ENCODE peak calls at places on chromosome 13, in ten cellular contexts. K is HL-60, E is lower lobe of right lung, D is heart left ventricle, B is astrocyte of the spinal cord, W is ovary, X is mucosa of descending colon, O is Peyer's patch, A is BE2C, Q is A549. M is an unnamed sample.

GRCh38 chr13:46668302-46668720 is 115.3 kb downstream of the LRCH1 start:
- DNase-seq in K (peak), E (no peak), D (peak), B (peak), W (no peak), X (peak), O (no peak), A (no peak), Q (no peak), M (peak)

GRCh38 chr13:30253830-30254229 is 53.5 kb downstream of the KATNAL1 start:
- DNase-seq in K (no peak), E (no peak), D (no peak), B (peak), W (no peak), X (no peak), O (no peak), A (no peak), Q (no peak), M (no peak)

GRCh38 chr13:103140001-103140671 is 73.9 kb upstream of the SLC10A2 start:
- DNase-seq in K (peak), E (no peak), D (no peak), B (peak), W (no peak), X (peak), O (no peak), A (peak), Q (peak), M (peak)

GRCh38 chr13:20136781-20137703 is 23.8 kb downstream of the GJA3 start:
- DNase-seq in K (no peak), E (no peak), D (no peak), B (no peak), W (no peak), X (peak), O (no peak), A (peak), Q (peak), M (peak)

GRCh38 chr13:75478659-75479058 is 3.3 kb downstream of the TBC1D4 start:
- DNase-seq in K (no peak), E (no peak), D (no peak), B (no peak), W (no peak), X (no peak), O (no peak), A (no peak), Q (no peak), M (no peak)

GRCh38 chr13:71483733-71484132 is 383.3 kb downstream of the DACH1 start:
- DNase-seq in K (no peak), E (no peak), D (no peak), B (no peak), W (no peak), X (no peak), O (no peak), A (no peak), Q (no peak), M (no peak)

GRCh38 chr13:41017153-41017552 is 2.0 kb downstream of the ELF1 start:
- DNase-seq in K (no peak), E (no peak), D (no peak), B (no peak), W (no peak), X (peak), O (peak), A (no peak), Q (no peak), M (no peak)

GRCh38 chr13:25899952-25900351 is 151.9 kb downstream of the SHISA2 start:
- DNase-seq in K (no peak), E (no peak), D (no peak), B (no peak), W (no peak), X (no peak), O (no peak), A (no peak), Q (no peak), M (no peak)

GRCh38 chr13:110419391-110419791 is 112.3 kb downstream of the COL4A2 start:
- DNase-seq in K (no peak), E (no peak), D (no peak), B (peak), W (no peak), X (no peak), O (no peak), A (no peak), Q (peak), M (no peak)

GRCh38 chr13:94542917-94543316 is 53.0 kb downstream of the TGDS start:
- DNase-seq in K (no peak), E (no peak), D (no peak), B (no peak), W (no peak), X (no peak), O (no peak), A (peak), Q (no peak), M (no peak)

GRCh38 chr13:31521466-31521865 is 217.9 kb upstream of the RXFP2 start:
- DNase-seq in K (no peak), E (no peak), D (no peak), B (no peak), W (no peak), X (no peak), O (no peak), A (no peak), Q (no peak), M (peak)

GRCh38 chr13:54636231-54636630 is 1607.6 kb downstream of the OLFM4 start:
- DNase-seq in K (no peak), E (no peak), D (no peak), B (no peak), W (no peak), X (no peak), O (no peak), A (no peak), Q (no peak), M (no peak)

GRCh38 chr13:113959198-113959597 is 14.7 kb downstream of the C13orf46 start:
- DNase-seq in K (no peak), E (no peak), D (no peak), B (no peak), W (no peak), X (no peak), O (no peak), A (no peak), Q (no peak), M (peak)

GRCh38 chr13:76973920-76974617 is 17.8 kb upstream of the CLN5 start:
- DNase-seq in K (no peak), E (no peak), D (no peak), B (no peak), W (no peak), X (no peak), O (no peak), A (no peak), Q (no peak), M (no peak)

GRCh38 chr13:99659234-99659633 is 158.0 kb downstream of the TM9SF2 start:
- DNase-seq in K (no peak), E (no peak), D (no peak), B (no peak), W (no peak), X (no peak), O (no peak), A (no peak), Q (no peak), M (no peak)

GRCh38 chr13:43838909-43839308 is 40.6 kb downstream of the CCDC122 start:
- DNase-seq in K (no peak), E (no peak), D (no peak), B (no peak), W (no peak), X (no peak), O (no peak), A (no peak), Q (no peak), M (no peak)

GRCh38 chr13:114200673-114201005 is 21.6 kb downstream of the CFAP97D2 start:
- DNase-seq in K (no peak), E (no peak), D (no peak), B (peak), W (no peak), X (no peak), O (no peak), A (no peak), Q (no peak), M (peak)

GRCh38 chr13:73938375-73939070 is 195.7 kb downstream of the KLF12 start:
- DNase-seq in K (no peak), E (no peak), D (no peak), B (peak), W (no peak), X (no peak), O (no peak), A (no peak), Q (peak), M (peak)

GRCh38 chr13:111253334-111253872 is 67.0 kb upstream of the TEX29 start:
- DNase-seq in K (no peak), E (no peak), D (no peak), B (no peak), W (no peak), X (no peak), O (no peak), A (no peak), Q (no peak), M (peak)

GRCh38 chr13:34805347-34805746 is 136.7 kb upstream of the NBEA start:
- DNase-seq in K (no peak), E (no peak), D (no peak), B (no peak), W (no peak), X (no peak), O (no peak), A (no peak), Q (no peak), M (no peak)

GRCh38 chr13:38564751-38565150 is 122.1 kb upstream of the FREM2 start:
- DNase-seq in K (no peak), E (no peak), D (no peak), B (no peak), W (no peak), X (no peak), O (no peak), A (no peak), Q (no peak), M (no peak)

GRCh38 chr13:94119360-94119936 is 360.0 kb downstream of the DCT start:
- DNase-seq in K (no peak), E (peak), D (no peak), B (no peak), W (no peak), X (peak), O (no peak), A (no peak), Q (no peak), M (no peak)

GRCh38 chr13:111505175-111505777 is 184.8 kb downstream of the TEX29 start:
- DNase-seq in K (no peak), E (no peak), D (no peak), B (no peak), W (no peak), X (no peak), O (no peak), A (no peak), Q (peak), M (no peak)

GRCh38 chr13:110640591-110641029 is 25.3 kb downstream of the NAXD start:
- DNase-seq in K (no peak), E (no peak), D (peak), B (peak), W (peak), X (no peak), O (no peak), A (peak), Q (no peak), M (peak)

GRCh38 chr13:78060966-78061365 is 142.3 kb upstream of the EDNRB start:
- DNase-seq in K (no peak), E (no peak), D (no peak), B (no peak), W (no peak), X (no peak), O (no peak), A (peak), Q (no peak), M (no peak)

GRCh38 chr13:109346060-109346459 is 440.3 kb downstream of the IRS2 start:
- DNase-seq in K (no peak), E (no peak), D (no peak), B (no peak), W (no peak), X (no peak), O (no peak), A (peak), Q (no peak), M (no peak)

GRCh38 chr13:112622375-112622774 is 34.4 kb upstream of the TUBGCP3 start:
- DNase-seq in K (no peak), E (no peak), D (no peak), B (no peak), W (no peak), X (no peak), O (no peak), A (no peak), Q (no peak), M (no peak)

GRCh38 chr13:56861472-56861871 is 279.2 kb upstream of the PRR20A start:
- DNase-seq in K (no peak), E (no peak), D (no peak), B (peak), W (no peak), X (no peak), O (no peak), A (no peak), Q (no peak), M (no peak)

GRCh38 chr13:53105881-53106280 is 77.3 kb downstream of the OLFM4 start:
- DNase-seq in K (no peak), E (no peak), D (no peak), B (no peak), W (no peak), X (no peak), O (no peak), A (no peak), Q (no peak), M (no peak)

GRCh38 chr13:97221989-97222700 is at the start of gene MBNL2:
- DNase-seq in K (no peak), E (peak), D (peak), B (peak), W (peak), X (peak), O (peak), A (peak), Q (peak), M (peak)

GRCh38 chr13:97222934-97223710 is 989 bp downstream of the MBNL2 start:
- DNase-seq in K (no peak), E (no peak), D (no peak), B (no peak), W (no peak), X (no peak), O (no peak), A (no peak), Q (no peak), M (no peak)

GRCh38 chr13:97225533-97225932 is 3.4 kb downstream of the MBNL2 start:
- DNase-seq in K (no peak), E (no peak), D (no peak), B (no peak), W (no peak), X (no peak), O (no peak), A (no peak), Q (no peak), M (no peak)

GRCh38 chr13:97224544-97225324 is 2.6 kb downstream of the MBNL2 start:
- DNase-seq in K (no peak), E (no peak), D (no peak), B (peak), W (no peak), X (peak), O (no peak), A (no peak), Q (no peak), M (peak)

GRCh38 chr13:97223711-97224461 is 1.8 kb downstream of the MBNL2 start:
- DNase-seq in K (no peak), E (no peak), D (no peak), B (peak), W (peak), X (peak), O (peak), A (peak), Q (peak), M (peak)
- H3K4me3 ChIP-seq in K (no peak), E (peak), D (peak), B (peak), W (peak), X (no peak), O (peak), A (peak), Q (peak), M (peak)

GRCh38 chr13:62356977-62357376 is 941.3 kb upstream of the PCDH20 start:
- DNase-seq in K (no peak), E (no peak), D (no peak), B (peak), W (no peak), X (no peak), O (no peak), A (no peak), Q (no peak), M (no peak)

GRCh38 chr13:62360609-62361008 is 945.0 kb upstream of the PCDH20 start:
- DNase-seq in K (no peak), E (no peak), D (no peak), B (no peak), W (no peak), X (no peak), O (no peak), A (no peak), Q (no peak), M (no peak)

GRCh38 chr13:62358646-62358932 is 942.9 kb upstream of the PCDH20 start:
- DNase-seq in K (no peak), E (no peak), D (no peak), B (no peak), W (no peak), X (no peak), O (no peak), A (no peak), Q (no peak), M (no peak)

DNA sequence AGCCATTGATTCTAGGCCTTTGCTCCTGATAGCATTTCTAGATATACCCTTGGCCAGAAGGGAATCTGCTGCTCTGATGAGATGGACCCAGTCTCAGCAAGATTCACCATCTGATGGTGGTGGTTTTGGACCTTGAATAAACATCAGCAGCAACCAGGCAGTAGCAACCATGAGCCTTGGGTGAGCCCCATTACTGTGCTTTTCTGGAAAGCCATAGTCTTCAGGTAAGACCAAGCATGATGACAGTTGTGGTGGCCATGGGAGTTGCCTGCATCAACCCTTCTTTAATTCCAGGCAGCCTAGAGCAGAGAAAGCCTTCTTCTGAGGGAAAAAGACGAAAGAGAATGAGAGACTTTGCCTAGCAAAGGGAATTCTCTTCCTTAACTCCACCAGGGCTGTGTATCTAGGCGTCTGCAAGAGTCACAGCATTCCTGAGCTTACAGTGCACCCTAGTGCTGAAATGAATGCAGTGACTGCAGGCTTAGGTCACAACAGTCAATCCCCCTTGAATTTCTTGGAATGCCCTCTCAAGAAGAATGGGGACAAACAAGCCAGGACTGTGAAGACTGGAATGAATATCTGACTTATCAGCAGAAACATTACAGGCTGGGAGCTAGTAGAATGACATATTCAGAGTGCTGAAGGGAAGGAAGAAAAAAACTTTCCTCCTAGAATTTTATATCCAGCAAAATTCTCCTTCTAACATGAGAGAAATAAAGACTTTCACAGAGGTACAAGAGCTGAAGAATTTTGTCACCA is 942.4 kb upstream of the PCDH20 start:
- DNase-seq in K (peak), E (no peak), D (no peak), B (peak), W (no peak), X (no peak), O (no peak), A (peak), Q (peak), M (peak)
- TF ChIP-seq CTCF in K (peak), E (no peak), D (no peak), B (peak), W (no peak), X (no peak), O (no peak), A (peak), Q (peak), M (peak)

DNA sequence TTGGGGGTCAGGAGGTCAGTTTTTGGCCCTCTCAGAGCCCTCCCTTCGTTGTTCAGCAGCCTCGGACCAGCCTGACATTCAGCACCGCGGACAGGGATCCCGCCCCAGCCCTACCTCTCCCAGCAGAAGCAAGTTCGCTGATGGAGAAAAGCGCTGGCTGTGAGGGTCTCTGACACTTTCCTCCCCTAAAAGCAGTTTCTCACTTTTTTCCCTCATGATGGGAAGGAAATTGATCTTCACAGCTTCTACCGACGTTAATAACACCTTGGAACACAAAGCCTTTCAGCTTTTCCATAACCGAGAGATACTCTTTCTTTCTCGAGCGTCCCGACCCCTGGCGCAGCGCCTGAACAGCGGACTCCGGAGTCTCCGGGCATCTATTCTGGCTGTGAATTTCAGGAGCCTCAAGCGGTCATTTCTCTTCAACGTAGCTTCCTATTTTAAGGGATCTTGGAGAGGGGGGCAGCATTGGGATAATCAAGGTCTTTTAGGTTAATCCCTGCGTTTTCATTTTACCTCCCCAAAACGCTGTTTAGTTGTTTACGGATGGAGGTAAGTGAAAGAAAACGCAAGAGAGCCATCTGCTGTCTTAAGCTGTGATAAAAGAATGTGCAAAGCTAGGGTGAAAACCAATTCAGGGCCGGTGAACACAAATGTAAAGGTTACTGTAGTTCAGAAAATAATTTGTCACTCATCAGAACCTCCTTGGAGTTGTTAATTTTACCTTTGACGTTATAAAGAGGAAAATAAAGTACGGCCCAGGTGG is 467.2 kb downstream of the ITGBL1 start:
- DNase-seq in K (no peak), E (no peak), D (peak), B (peak), W (no peak), X (no peak), O (no peak), A (peak), Q (no peak), M (peak)
- H3K4me3 ChIP-seq in K (no peak), E (no peak), D (no peak), B (peak), W (no peak), X (no peak), O (no peak), A (peak), Q (no peak), M (peak)

GRCh38 chr13:51769455-51770127 is 34.4 kb downstream of the DHRS12 start:
- DNase-seq in K (no peak), E (no peak), D (no peak), B (no peak), W (no peak), X (no peak), O (no peak), A (no peak), Q (no peak), M (no peak)

GRCh38 chr13:51767100-51767499 is 36.9 kb downstream of the DHRS12 start:
- DNase-seq in K (no peak), E (no peak), D (no peak), B (no peak), W (no peak), X (no peak), O (no peak), A (no peak), Q (no peak), M (no peak)

GRCh38 chr13:51770160-51770559 is 33.8 kb downstream of the DHRS12 start:
- DNase-seq in K (no peak), E (no peak), D (no peak), B (no peak), W (no peak), X (no peak), O (no peak), A (no peak), Q (no peak), M (no peak)

GRCh38 chr13:51768976-51769375 is 35.0 kb downstream of the DHRS12 start:
- DNase-seq in K (no peak), E (no peak), D (no peak), B (no peak), W (no peak), X (no peak), O (no peak), A (no peak), Q (no peak), M (no peak)

GRCh38 chr13:51768378-51768921 is 35.5 kb downstream of the DHRS12 start:
- DNase-seq in K (no peak), E (no peak), D (no peak), B (no peak), W (no peak), X (no peak), O (no peak), A (no peak), Q (no peak), M (no peak)
- TF ChIP-seq CTCF in K (no peak), E (no peak), D (peak), B (peak), W (no peak), X (no peak), O (no peak), A (no peak), Q (no peak), M (no peak)